ENCODE peak calls at places on chromosome 21, in eight cellular contexts. D is left cardiac atrium; Z is activated T-cell treated with anti-CD3 and anti-CD28 coated beads, Interleukin-2, amount 50 U/mL, for 4 hours; P is iPS-NIHi11; J is cardiac muscle cell; A is HL-60; N is amniotic stem cell; Y is HT1080. W is an unnamed sample.
A peak's percentile ranks its signal among the peaks of the same experiment; 100 is the strongest.

GRCh38 chr21:33265664-33266049 is 510 bp upstream of the IL10RB start:
- DNase-seq in A (peak; percentile 98), J (no peak), Z (no peak), Y (no peak), N (no peak), P (no peak), D (peak; percentile 50), W (peak; percentile 59)

GRCh38 chr21:44956356-44957046 is 16.7 kb downstream of the SLX9 start:
- DNase-seq in N (no peak), Y (no peak), D (peak; percentile 15), P (no peak), A (no peak), Z (no peak), J (no peak), W (no peak)

GRCh38 chr21:35206141-35207125 is 157.3 kb upstream of the RUNX1 start:
- DNase-seq in A (no peak), P (peak; percentile 24), D (no peak), N (no peak), Y (no peak), Z (no peak), J (peak; percentile 45), W (no peak)

GRCh38 chr21:27300770-27301169 is 333.9 kb upstream of the ADAMTS5 start:
- DNase-seq in J (no peak), Y (no peak), Z (no peak), D (no peak), A (no peak), N (no peak), P (no peak), W (no peak)

GRCh38 chr21:34187935-34188334 is 114.6 kb downstream of the MRPS6 start:
- DNase-seq in A (no peak), N (no peak), P (no peak), Y (no peak), D (no peak), Z (no peak), J (no peak), W (no peak)

GRCh38 chr21:31647650-31648049 is 11.8 kb upstream of the SOD1 start:
- DNase-seq in Z (no peak), D (no peak), Y (no peak), N (no peak), J (no peak), A (no peak), P (no peak), W (no peak)

GRCh38 chr21:33132054-33132453 is 62.1 kb downstream of the OLIG1 start:
- DNase-seq in N (no peak), D (no peak), Y (no peak), P (no peak), J (no peak), A (no peak), Z (no peak), W (no peak)

GRCh38 chr21:46363698-46364097 is 39.7 kb downstream of the PCNT start:
- DNase-seq in Z (no peak), A (no peak), Y (no peak), J (no peak), N (no peak), D (no peak), P (no peak), W (peak; percentile 45)

GRCh38 chr21:34846601-34847112 is 177.9 kb downstream of the CLIC6 start:
- DNase-seq in Z (no peak), D (no peak), J (peak; percentile 21), A (no peak), P (peak; percentile 61), Y (peak; percentile 78), N (peak; percentile 41), W (no peak)